ENCODE peak calls at places on chromosome 9, in five cellular contexts. Q, P, L, Y and S are unnamed samples.

GRCh38 chr9:365451-365850 is 150.8 kb downstream of the DOCK8 start:
- DNase-seq in Q (no peak), P (no peak), L (no peak), Y (no peak), S (no peak)

GRCh38 chr9:75200892-75201470 is 112.7 kb downstream of the OSTF1 start:
- DNase-seq in Q (no peak), P (peak), L (peak), Y (peak), S (peak)

GRCh38 chr9:72029986-72030385 is 30.4 kb downstream of the C9orf57 start:
- DNase-seq in Q (no peak), P (no peak), L (no peak), Y (no peak), S (peak)

GRCh38 chr9:85053206-85053605 is 383.7 kb downstream of the NTRK2 start:
- DNase-seq in Q (no peak), P (no peak), L (no peak), Y (no peak), S (peak)

GRCh38 chr9:2018764-2019548 is 3.8 kb downstream of the SMARCA2 start:
- DNase-seq in Q (no peak), P (no peak), L (no peak), Y (no peak), S (no peak)

GRCh38 chr9:96859461-96860198 is 5.3 kb upstream of the ZNF782 start:
- DNase-seq in Q (no peak), P (no peak), L (peak), Y (peak), S (peak)

GRCh38 chr9:105359899-105360298 is 87.9 kb upstream of the FSD1L start:
- DNase-seq in Q (no peak), P (no peak), L (no peak), Y (peak), S (peak)

GRCh38 chr9:84374516-84374915 is 34.0 kb upstream of the SLC28A3 start:
- DNase-seq in Q (no peak), P (no peak), L (peak), Y (no peak), S (no peak)

GRCh38 chr9:36327903-36328302 is 69.7 kb upstream of the GNE start:
- DNase-seq in Q (no peak), P (no peak), L (peak), Y (peak), S (peak)

GRCh38 chr9:117377046-117377445 is 37.8 kb downstream of the ASTN2 start:
- DNase-seq in Q (no peak), P (no peak), L (no peak), Y (no peak), S (no peak)

GRCh38 chr9:34085581-34086500 is 37.2 kb upstream of the UBAP2 start:
- DNase-seq in Q (peak), P (no peak), L (peak), Y (no peak), S (no peak)

GRCh38 chr9:134225816-134226215 is 61.5 kb upstream of the RNU6ATAC start:
- DNase-seq in Q (peak), P (no peak), L (no peak), Y (no peak), S (no peak)

GRCh38 chr9:23412458-23412857 is 413.6 kb downstream of the ELAVL2 start:
- DNase-seq in Q (no peak), P (no peak), L (no peak), Y (no peak), S (no peak)

GRCh38 chr9:113577525-113578261 is 114.2 kb downstream of the RGS3 start:
- DNase-seq in Q (peak), P (no peak), L (peak), Y (peak), S (peak)

GRCh38 chr9:69452110-69452780 is 127.2 kb downstream of the ENTREP1 start:
- DNase-seq in Q (no peak), P (peak), L (no peak), Y (peak), S (peak)

GRCh38 chr9:35839926-35840325 is 10.9 kb downstream of the TMEM8B start:
- DNase-seq in Q (peak), P (no peak), L (no peak), Y (no peak), S (no peak)

GRCh38 chr9:98962181-98962560 is 18.5 kb downstream of the COL15A1 start:
- DNase-seq in Q (no peak), P (no peak), L (peak), Y (peak), S (no peak)

GRCh38 chr9:20603524-20604268 is 18.6 kb downstream of the MLLT3 start:
- DNase-seq in Q (no peak), P (peak), L (no peak), Y (no peak), S (no peak)

GRCh38 chr9:18573157-18573556 is 99.2 kb downstream of the ADAMTSL1 start:
- DNase-seq in Q (no peak), P (no peak), L (no peak), Y (no peak), S (no peak)

GRCh38 chr9:134950404-134950760 is 32.7 kb upstream of the FCN1 start:
- DNase-seq in Q (peak), P (no peak), L (no peak), Y (no peak), S (no peak)

GRCh38 chr9:2291980-2292704 is 277.0 kb downstream of the SMARCA2 start:
- DNase-seq in Q (no peak), P (peak), L (peak), Y (peak), S (peak)

GRCh38 chr9:91676042-91676441 is 252.4 kb upstream of the NFIL3 start:
- DNase-seq in Q (no peak), P (no peak), L (no peak), Y (no peak), S (no peak)

GRCh38 chr9:116450378-116451139 is 236.5 kb upstream of the TRIM32 start:
- DNase-seq in Q (no peak), P (no peak), L (peak), Y (peak), S (peak)

GRCh38 chr9:8349369-8349768 is 549.8 kb upstream of the DMAC1 start:
- DNase-seq in Q (no peak), P (no peak), L (peak), Y (no peak), S (no peak)

GRCh38 chr9:93265301-93265971 is 81.5 kb downstream of the WNK2 start:
- DNase-seq in Q (no peak), P (no peak), L (no peak), Y (no peak), S (no peak)

GRCh38 chr9:130298663-130299279 is 33.2 kb downstream of the HMCN2 start:
- DNase-seq in Q (no peak), P (no peak), L (peak), Y (no peak), S (no peak)

GRCh38 chr9:118209343-118209742 is 505.1 kb downstream of the TLR4 start:
- DNase-seq in Q (no peak), P (peak), L (no peak), Y (no peak), S (no peak)

GRCh38 chr9:95669253-95669652 is 152.5 kb upstream of the PTCH1 start:
- DNase-seq in Q (no peak), P (no peak), L (no peak), Y (no peak), S (no peak)

GRCh38 chr9:649128-650074 is 192.1 kb upstream of the DMRT1 start:
- DNase-seq in Q (no peak), P (no peak), L (no peak), Y (no peak), S (peak)

GRCh38 chr9:132008184-132008781 is 71.4 kb downstream of the MED27 start:
- DNase-seq in Q (no peak), P (no peak), L (peak), Y (peak), S (peak)

GRCh38 chr9:22141906-22142305 is 132.8 kb upstream of the CDKN2B start:
- DNase-seq in Q (no peak), P (no peak), L (peak), Y (no peak), S (peak)

GRCh38 chr9:95327239-95327865 is 9.8 kb upstream of the FANCC start:
- DNase-seq in Q (no peak), P (no peak), L (no peak), Y (no peak), S (no peak)

GRCh38 chr9:124190761-124191160 is 67.0 kb upstream of the NEK6 start:
- DNase-seq in Q (no peak), P (no peak), L (no peak), Y (no peak), S (no peak)

GRCh38 chr9:92725726-92726125 is 38.9 kb downstream of the BICD2 start:
- DNase-seq in Q (no peak), P (no peak), L (no peak), Y (no peak), S (no peak)

GRCh38 chr9:15149450-15149849 is 157.6 kb downstream of the TTC39B start:
- DNase-seq in Q (no peak), P (no peak), L (peak), Y (no peak), S (no peak)

GRCh38 chr9:133355881-133356357 is 368 bp downstream of the SURF1 start:
- DNase-seq in Q (no peak), P (no peak), L (no peak), Y (no peak), S (no peak)

GRCh38 chr9:89502038-89502601 is 4.2 kb upstream of the SEMA4D start:
- DNase-seq in Q (no peak), P (no peak), L (no peak), Y (no peak), S (no peak)

GRCh38 chr9:106449528-106449927 is 413.4 kb upstream of the ZNF462 start:
- DNase-seq in Q (no peak), P (no peak), L (no peak), Y (no peak), S (no peak)